ENCODE peak calls at places on chromosomes 6 and 20, in six cellular contexts. A is adrenal gland, J is MM.1S, W is A673, N is BE2C, X is neural progenitor cell. L is an unnamed sample.
A peak's percentile ranks its signal among the peaks of the same experiment; 100 is the strongest.

GRCh38 chr6:8446391-8446790 is 11.0 kb upstream of the SLC35B3 start:
- DNase-seq in X (no peak), J (no peak), W (no peak), N (no peak), A (no peak), L (no peak)

GRCh38 chr6:37696841-37697735 is 595 bp downstream of the MDGA1 start:
- DNase-seq in A (no peak), N (peak; percentile 52), W (peak; percentile 47), X (peak; percentile 55), J (peak; percentile 13), L (peak; percentile 64)

GRCh38 chr6:161418458-161418945 is 144.6 kb upstream of the AGPAT4 start:
- DNase-seq in X (peak; percentile 82), A (peak; percentile 60), N (peak; percentile 55), J (peak; percentile 49), W (peak; percentile 79), L (peak; percentile 22)

GRCh38 chr6:83853178-83853967 is at the start of gene RIPPLY2:
- DNase-seq in J (no peak), N (peak; percentile 84), W (peak; percentile 74), X (peak; percentile 72), A (peak; percentile 25), L (peak; percentile 48)

GRCh38 chr6:7910654-7911344 is at the start of gene TXNDC5:
- DNase-seq in W (peak; percentile 81), A (peak; percentile 86), N (peak; percentile 85), J (peak; percentile 80), X (peak; percentile 93), L (peak; percentile 83)

GRCh38 chr6:36269834-36270705 is at the start of gene PNPLA1:
- DNase-seq in X (peak; percentile 16), A (no peak), W (no peak), J (no peak), N (no peak), L (no peak)

GRCh38 chr6:141140905-141141304 is 991.8 kb upstream of the GJE1 start:
- DNase-seq in W (no peak), J (no peak), A (no peak), X (no peak), N (no peak), L (no peak)

GRCh38 chr20:37615507-37616425 is 78.1 kb upstream of the CTNNBL1 start:
- DNase-seq in N (peak; percentile 62), A (peak; percentile 27), W (peak; percentile 56), X (peak; percentile 60), J (peak; percentile 37), L (no peak)

GRCh38 chr20:59813126-59813947 is 120.1 kb downstream of the SYCP2 start:
- DNase-seq in J (no peak), X (no peak), N (no peak), W (no peak), A (no peak), L (no peak)

GRCh38 chr20:63551068-63551467 is 2.9 kb upstream of the FNDC11 start:
- DNase-seq in A (no peak), J (no peak), X (no peak), W (no peak), N (peak; percentile 60), L (no peak)

GRCh38 chr6:1208876-1209275 is 103.0 kb upstream of the FOXQ1 start:
- DNase-seq in W (no peak), N (no peak), J (no peak), A (no peak), X (no peak), L (no peak)

GRCh38 chr6:31880616-31881015 is 1.8 kb upstream of the SLC44A4 start:
- DNase-seq in W (no peak), A (no peak), N (no peak), J (no peak), X (no peak), L (no peak)

GRCh38 chr6:75438186-75438880 is 55.3 kb downstream of the FILIP1 start:
- DNase-seq in X (no peak), J (no peak), N (no peak), W (no peak), A (no peak), L (no peak)

GRCh38 chr6:56725257-56725656 is 82.6 kb upstream of the DST start:
- DNase-seq in A (no peak), W (no peak), J (no peak), X (peak; percentile 13), N (no peak), L (no peak)

GRCh38 chr20:63151554-63152321 is 64.2 kb downstream of the YTHDF1 start:
- DNase-seq in A (no peak), N (peak; percentile 2), X (no peak), W (no peak), J (no peak), L (no peak)

GRCh38 chr6:134764741-134765140 is 185.2 kb downstream of the ALDH8A1 start:
- DNase-seq in N (no peak), J (no peak), W (no peak), X (no peak), A (no peak), L (no peak)

DNA sequence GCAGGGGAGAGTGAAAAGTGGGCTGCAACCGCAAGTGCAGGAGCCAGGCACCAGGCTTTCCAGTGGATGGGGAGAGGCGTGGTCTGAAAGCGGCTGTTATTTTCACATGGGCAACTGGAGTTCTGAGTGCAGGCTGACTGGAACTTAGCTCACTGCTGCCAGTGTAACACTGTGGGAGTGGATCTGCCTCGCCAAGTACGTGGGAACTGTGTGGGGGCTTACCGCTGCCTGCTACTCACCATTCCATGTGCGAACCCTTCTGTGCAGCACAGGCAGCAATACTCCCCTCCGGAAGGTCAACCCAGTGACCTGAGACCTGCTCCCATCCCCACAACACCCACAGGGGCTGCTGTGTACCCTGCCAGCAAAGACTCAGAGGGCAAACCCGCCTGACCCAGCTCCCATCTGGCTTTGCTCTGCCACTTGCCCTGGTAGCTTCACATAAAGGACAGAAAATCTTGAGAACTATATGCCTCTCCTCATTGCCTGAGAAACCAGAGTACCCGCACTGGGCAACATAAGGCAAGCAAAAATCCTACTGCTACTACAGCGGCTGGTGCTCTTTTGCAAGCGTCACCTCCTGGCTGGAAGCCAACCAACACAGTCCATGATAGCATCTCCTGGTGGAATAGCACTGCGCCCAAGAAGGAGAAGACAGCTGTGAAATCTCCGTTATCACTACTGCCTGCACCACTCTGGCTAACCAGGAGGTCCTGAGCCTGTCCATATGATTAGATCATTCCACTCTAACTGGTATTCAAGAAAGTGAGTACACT is 54.4 kb upstream of the SIRPG start:
- DNase-seq in J (no peak), N (peak; percentile 62), A (no peak), X (no peak), W (peak; percentile 20), L (no peak)
- TF ChIP-seq CTCF in J (no peak), N (no peak), A (no peak), X (no peak), W (no peak), L (no peak)

DNA sequence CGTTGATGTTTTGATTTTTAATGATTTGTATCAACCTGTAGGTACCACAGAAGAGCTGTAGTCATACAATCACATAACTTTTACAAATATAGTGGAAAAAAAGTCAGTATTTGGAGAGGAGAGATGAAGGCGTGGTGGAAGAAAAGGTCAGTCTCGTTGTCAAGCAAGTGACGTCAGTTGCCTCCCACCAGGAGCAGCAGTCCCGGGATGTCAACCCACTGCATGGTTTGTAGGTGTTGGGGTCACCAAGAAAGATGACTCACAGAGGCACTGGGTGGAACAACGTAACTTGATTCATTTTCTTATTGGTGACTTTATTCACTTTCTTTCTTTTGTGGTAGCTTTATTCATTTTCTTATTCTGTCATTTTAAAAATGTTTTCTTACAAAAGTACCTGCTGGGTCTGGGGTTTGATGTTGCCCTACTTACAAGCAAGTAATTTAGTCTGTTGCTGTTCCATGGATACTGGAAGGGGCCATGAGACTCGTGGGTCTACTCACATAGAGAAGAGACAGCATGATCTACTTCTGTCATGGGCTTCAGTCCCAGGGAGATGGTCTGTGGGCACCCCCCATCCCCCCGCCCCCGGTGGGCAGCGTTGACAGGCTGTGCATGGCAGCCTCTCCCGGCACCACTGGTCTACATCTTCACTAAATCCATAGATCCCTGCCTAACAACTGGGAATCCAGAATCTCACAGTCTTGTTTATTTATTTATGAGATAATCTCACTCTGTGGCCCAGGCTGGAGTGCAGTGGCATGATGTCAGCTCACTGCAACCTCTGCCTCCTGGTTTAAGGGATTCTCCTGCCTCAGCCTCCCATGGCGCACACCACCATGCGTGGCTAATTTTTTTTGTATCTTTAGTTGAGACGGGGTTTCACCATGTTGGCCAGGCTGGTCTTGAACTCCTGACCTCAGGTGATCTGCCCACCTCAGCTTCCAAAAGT is 36.4 kb upstream of the SYNJ2 start:
- DNase-seq in A (no peak), X (no peak), J (no peak), W (no peak), N (no peak), L (no peak)
- H3K36me3 ChIP-seq in A (no peaks in the 10 kb centered on the region), X (no peaks in the 10 kb centered on the region), J (no peaks in the 10 kb centered on the region), W (peaks cover 23% of the 10 kb centered on the region), N (no peaks in the 10 kb centered on the region), L (peaks cover 8% of the 10 kb centered on the region)

DNA sequence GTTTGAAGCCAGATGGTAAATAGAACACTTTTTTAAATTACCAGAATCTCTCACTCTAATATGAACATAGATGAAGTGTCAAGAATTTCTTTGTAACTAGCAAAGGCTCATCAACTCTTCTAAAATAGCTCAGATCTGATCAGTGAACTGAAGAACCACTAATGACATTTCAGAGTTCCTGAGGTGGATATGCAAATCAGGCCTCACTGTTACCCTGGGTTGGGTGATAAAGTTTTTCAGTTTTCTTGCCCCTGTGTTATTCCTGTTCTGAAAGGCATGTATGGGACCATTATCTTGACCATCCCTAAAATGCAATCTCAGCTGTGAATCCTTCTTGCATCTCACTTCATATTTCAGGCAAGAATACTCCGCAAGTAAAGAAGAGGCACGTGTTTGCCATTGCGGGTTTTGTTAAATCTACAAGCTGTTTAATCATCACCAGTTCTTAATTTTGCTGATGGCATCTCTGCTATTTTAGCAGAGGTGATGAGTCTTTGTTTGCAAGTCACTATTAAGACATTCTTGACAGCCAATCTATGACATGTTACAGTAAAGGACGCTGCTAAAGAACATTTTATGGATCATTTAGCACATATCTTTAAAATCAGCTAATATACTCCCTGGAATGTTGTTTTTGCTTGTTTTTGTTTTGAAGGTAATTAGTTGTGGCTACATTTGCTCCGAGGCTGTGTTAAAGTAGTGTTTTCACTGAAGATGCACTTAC is 47.9 kb downstream of the KHDC1L start:
- DNase-seq in A (no peak), N (no peak), J (no peak), X (no peak), W (no peak), L (peak; percentile 31)
- TF ChIP-seq CTCF in A (no peak), N (no peak), J (no peak), X (no peak), W (no peak), L (no peak)

DNA sequence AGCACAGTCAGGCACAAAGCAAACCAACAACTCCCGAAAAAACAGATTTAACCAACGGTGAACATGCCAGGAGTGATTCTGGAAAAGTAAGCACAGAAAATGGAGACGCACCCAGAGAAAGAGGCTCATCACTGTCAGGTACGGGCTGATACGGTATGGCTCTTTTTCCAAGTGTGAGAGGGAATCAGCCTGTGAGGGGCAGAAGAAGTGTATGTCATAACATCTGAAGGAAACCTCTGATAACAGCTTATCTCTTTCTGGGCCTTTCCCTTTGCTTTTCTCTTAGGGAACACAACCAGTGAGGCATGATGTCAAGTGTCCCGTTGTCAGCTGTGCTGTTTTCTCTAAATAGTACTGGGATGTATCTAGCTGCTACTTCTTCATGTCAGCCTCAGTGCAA is 32.1 kb downstream of the ARFGEF2 start:
- DNase-seq in X (no peak), N (no peak), J (no peak), W (no peak), A (no peak), L (no peak)
- H3K36me3 ChIP-seq in X (no peaks in the 10 kb centered on the region), N (peaks cover 54% of the 10 kb centered on the region), J (peaks cover 24% of the 10 kb centered on the region), W (peaks cover 32% of the 10 kb centered on the region), A (no peaks in the 10 kb centered on the region), L (peaks cover 29% of the 10 kb centered on the region)